ENCODE peak calls at places on chromosomes 6 and 20, in four cellular contexts. I is IMR-90, E is mesenchymal stem cell, K is mesendoderm. Q is an unnamed sample.

GRCh38 chr20:38751360-38751976 is 3.2 kb downstream of the ACTR5 start:
- DNase-seq in I (peak; percentile 46), E (peak; percentile 46), K (no peak), Q (no peak)

GRCh38 chr6:35139924-35140524 is 1.1 kb downstream of the TCP11 start:
- DNase-seq in I (peak; percentile 82), E (peak; percentile 69), K (peak; percentile 69), Q (peak; percentile 57)

GRCh38 chr6:84766796-84767590 is 2.6 kb upstream of the TBX18 start:
- DNase-seq in I (no peak), E (peak; percentile 3), K (peak; percentile 63), Q (peak; percentile 49)

GRCh38 chr20:23367770-23368169 is 5.8 kb downstream of the GZF1 start:
- DNase-seq in I (peak; percentile 57), E (no peak), K (no peak), Q (no peak)

GRCh38 chr6:157471077-157471686 is 90.2 kb downstream of the ZDHHC14 start:
- DNase-seq in I (no peak), E (no peak), K (no peak), Q (no peak)

GRCh38 chr20:38132156-38132909 is 32.7 kb downstream of the TGM2 start:
- DNase-seq in I (no peak), E (no peak), K (no peak), Q (no peak)

GRCh38 chr6:5529733-5530132 is 268.4 kb downstream of the FARS2 start:
- DNase-seq in I (no peak), E (no peak), K (peak; percentile 25), Q (no peak)

GRCh38 chr20:50868509-50869495 is 62.4 kb downstream of the ADNP start:
- DNase-seq in I (peak; percentile 79), E (peak; percentile 56), K (no peak), Q (no peak)

GRCh38 chr6:27161946-27162603 is 85.4 kb upstream of the PRSS16 start:
- DNase-seq in I (peak; percentile 81), E (peak; percentile 58), K (no peak), Q (no peak)

GRCh38 chr20:20010639-20011500 is 6.3 kb upstream of the NAA20 start:
- DNase-seq in I (peak; percentile 81), E (peak; percentile 93), K (no peak), Q (no peak)

GRCh38 chr6:6696867-6697531 is 108.5 kb downstream of the LY86 start:
- DNase-seq in I (peak; percentile 65), E (peak; percentile 73), K (peak; percentile 84), Q (peak; percentile 77)

GRCh38 chr20:32580970-32581838 is 3.9 kb downstream of the NOL4L start:
- DNase-seq in I (no peak), E (peak; percentile 48), K (no peak), Q (no peak)

GRCh38 chr6:166960609-166960978 is 4.2 kb upstream of the RNASET2 start:
- DNase-seq in I (no peak), E (no peak), K (no peak), Q (no peak)

GRCh38 chr6:166959906-166960608 is 3.7 kb upstream of the RNASET2 start:
- DNase-seq in I (no peak), E (no peak), K (no peak), Q (no peak)

GRCh38 chr6:166957087-166957804 is 896 bp upstream of the RNASET2 start:
- DNase-seq in I (no peak), E (peak; percentile 28), K (peak; percentile 28), Q (peak; percentile 15)

GRCh38 chr6:166957805-166958076 is 1.4 kb upstream of the RNASET2 start:
- DNase-seq in I (no peak), E (no peak), K (no peak), Q (no peak)

DNA sequence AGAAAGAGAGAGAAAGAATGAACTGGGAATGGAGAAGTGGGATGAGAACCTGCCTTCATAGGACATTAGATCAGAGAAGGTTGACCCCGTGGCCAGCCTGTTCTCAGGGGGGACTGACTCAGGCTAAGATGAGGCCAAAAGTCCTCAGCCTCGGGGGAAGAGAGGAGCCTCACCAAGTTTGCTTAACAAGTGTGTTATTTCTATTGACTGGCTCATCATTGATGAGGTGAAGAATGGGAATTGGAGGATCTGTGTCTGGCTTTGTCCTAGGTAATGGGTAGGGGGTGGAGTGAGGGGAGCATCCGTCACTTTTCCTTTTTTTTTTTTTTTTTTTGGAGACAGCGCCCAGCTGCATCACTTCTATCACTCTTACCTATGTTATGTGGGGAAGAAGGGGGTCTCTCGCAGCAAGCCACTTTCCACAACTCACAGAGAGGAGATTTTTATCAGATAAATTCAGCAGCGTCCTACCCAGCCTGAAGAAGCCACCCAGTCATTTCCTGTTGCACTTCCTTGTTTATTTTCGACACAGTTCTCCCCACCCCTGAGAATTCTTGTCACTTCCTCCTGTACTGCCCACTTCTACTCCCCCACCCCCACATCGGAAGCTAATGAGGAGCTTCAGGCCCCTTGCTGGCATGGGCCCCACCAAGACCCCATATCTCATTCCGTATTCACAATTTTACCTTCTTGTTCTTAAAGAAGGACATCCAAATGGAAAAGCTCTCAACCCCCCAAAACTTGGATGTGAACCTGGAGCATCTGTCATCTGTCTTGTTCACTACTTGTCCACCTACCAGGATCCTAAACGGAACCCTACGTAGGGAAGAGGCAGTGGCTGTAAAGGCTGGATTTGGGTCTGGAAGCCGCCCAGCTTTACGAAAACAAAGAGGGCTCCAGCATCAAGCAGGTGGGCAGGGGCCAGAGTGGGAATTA is 2.8 kb upstream of the RNASET2 start:
- DNase-seq in I (no peak), E (peak; percentile 52), K (peak; percentile 14), Q (no peak)
- H3K4me3 ChIP-seq in I (no peak overlapping the region), E (no peak overlapping the region), K (no peak overlapping the region), Q (no peak overlapping the region)

DNA sequence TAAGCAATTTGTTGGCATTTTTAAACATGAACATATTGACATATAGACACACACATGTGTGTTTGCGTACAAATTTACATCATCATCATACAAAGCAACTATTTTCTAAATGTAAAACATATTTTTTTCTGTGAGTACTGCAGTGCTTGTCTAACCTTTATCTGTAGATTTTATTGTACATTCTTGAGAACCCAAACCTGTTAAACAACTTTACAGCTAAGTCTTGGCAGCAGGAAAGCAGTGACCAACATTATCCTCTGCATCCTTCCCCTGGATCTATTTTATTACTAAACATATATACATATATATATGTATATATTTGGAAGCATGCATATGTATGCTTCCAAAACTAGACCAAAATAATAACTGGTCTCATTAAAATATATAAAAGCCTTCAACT is 10.4 kb upstream of the PLCB1 start:
- DNase-seq in I (no peak), E (no peak), K (no peak), Q (no peak)
- H4K8ac ChIP-seq in I (no peak overlapping the region), E (no peak overlapping the region), K (no peak overlapping the region), Q (no peak overlapping the region)

DNA sequence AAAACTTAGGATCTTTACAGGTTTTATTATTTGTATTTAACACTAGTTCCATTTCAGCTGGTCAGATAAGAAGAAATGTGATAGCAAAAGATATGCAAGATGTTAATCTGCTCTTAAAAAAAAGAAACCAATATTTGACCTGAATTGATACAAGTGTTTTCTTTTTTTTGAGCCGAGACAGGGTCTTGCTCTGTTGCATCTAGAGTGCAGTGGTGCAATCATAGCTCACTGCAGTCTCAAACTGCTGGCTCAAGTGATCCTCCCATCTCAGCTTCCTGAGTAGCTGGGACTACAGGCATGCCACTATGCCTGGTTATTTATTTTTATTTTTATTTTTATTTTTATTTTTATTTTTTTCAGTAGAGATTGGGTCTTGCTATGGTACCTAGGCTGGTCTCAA is 133.0 kb downstream of the GMPR start:
- DNase-seq in I (no peak), E (no peak), K (no peak), Q (no peak)
- H3K4me2 ChIP-seq in I (no peak overlapping the region), E (no peak overlapping the region), K (no peak overlapping the region), Q (no peak overlapping the region)

DNA sequence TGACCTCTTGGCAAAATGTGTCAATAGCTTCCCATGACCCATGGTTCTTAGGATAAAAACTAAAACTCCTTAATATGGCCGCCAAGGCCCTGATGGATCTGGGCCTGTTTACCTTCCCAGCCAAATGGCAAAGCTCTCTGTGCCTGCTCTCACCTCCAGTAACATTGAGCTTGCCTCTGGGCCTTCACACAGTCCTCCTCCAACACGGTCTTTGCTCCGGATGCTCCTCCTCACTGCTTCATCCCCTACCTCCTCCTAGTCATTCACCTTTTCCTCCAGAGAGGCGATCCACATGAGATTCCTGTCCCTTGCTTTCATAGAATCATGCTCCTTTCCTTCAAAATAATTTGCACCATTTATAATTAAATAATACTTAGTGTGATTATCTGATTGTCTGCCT is 172.3 kb upstream of the AFDN start:
- DNase-seq in I (no peak), E (no peak), K (no peak), Q (no peak)
- H3K4me3 ChIP-seq in I (no peak overlapping the region), E (no peak overlapping the region), K (no peak overlapping the region), Q (no peak overlapping the region)

DNA sequence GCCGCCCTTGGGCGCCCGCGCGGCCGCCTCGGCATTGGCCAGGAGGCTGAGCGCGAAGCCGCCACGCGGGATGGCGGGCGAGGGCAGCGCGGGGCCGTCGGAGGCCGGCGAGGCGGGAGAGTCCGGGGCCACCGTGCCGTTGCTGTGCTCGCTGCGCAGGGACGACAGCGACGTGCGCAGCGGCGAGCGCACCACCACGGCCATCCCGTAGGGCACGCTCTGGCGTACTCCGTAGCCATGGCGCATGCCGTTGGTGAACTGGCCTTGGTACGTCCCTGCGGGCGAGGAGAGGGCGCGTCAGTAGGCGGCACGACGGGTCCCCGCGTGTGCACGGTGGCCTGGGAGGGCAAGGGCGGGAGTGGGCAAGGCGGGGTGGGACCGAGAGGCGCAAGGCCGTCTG is 26.9 kb downstream of the JPH2 start:
- DNase-seq in I (no peak), E (no peak), K (no peak), Q (no peak)
- H4K8ac ChIP-seq in I (no peak overlapping the region), E (no peak overlapping the region), K (no peak overlapping the region), Q (no peak overlapping the region)

GRCh38 chr6:48186746-48187145 is 75.7 kb upstream of the PTCHD4 start:
- DNase-seq in I (no peak), E (no peak), K (no peak), Q (no peak)

GRCh38 chr6:48183816-48184215 is 72.8 kb upstream of the PTCHD4 start:
- DNase-seq in I (no peak), E (no peak), K (no peak), Q (no peak)

GRCh38 chr6:48183174-48183573 is 72.2 kb upstream of the PTCHD4 start:
- DNase-seq in I (no peak), E (no peak), K (no peak), Q (no peak)

DNA sequence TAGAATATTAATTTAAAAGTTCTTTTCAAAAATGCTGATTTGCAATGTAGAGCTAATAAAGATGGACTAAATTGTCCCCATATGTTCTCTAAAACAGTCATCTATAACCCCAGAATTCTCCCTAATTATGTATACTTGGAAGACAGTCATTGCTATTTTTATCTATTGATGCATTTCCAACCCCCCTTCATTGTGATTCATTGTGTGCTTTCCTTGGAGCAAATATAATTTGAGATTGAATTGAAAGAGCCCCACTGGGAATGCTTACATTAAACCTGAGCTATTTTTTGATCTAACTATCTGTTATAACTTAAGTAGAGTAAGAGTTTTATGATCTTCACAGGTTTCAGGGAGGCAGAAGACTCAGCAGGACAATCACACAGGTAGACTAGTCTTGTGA is 73.6 kb upstream of the PTCHD4 start:
- DNase-seq in I (no peak), E (no peak), K (no peak), Q (no peak)
- H3K4me2 ChIP-seq in I (no peak overlapping the region), E (no peak overlapping the region), K (no peak overlapping the region), Q (no peak overlapping the region)

DNA sequence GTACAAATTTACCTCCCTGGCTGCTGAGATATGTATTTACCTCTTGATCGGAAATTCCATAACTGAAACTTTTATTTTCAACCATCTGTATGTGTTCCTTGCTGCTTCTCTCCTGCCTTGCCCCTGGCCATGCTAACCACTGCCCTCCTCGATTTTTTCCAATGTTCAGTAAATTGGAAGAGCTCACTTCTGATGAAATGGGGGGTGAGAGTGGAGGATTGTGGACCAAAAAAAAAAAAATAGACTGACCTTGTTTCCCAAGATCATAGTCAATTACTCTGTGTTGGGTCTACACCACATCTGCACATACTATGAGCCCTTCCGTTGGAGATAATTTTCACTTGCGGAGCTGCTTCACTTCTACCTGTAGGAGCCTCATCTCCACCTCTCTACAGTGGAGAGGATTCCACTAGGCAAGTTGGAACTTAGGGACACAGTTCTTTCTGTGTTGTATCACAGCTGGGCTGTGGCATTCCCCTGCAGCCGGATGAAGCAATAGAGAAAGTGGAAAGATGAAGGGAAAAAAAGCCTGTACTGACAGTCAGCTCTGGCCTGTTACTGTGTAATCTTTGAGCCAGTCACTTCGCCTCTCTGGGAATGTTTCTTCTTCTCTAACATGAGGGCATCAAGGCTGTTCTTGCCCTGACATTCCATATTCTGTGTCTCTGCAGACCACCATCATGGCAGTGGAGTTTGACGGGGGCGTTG is 1.6 kb downstream of the PSMB9 start:
- DNase-seq in I (no peak), E (peak; percentile 28), K (no peak), Q (no peak)
- H3K4me3 ChIP-seq in I (no peak overlapping the region), E (no peak overlapping the region), K (no peak overlapping the region), Q (no peak overlapping the region)